ENCODE peak calls at places on chromosomes 4 and X, in five cellular contexts. One of them, this sample, is unnamed.

GRCh38 chr4:76585897-76586360 is 150.9 kb downstream of the SHROOM3 start:
- DNase-seq in mesenchymal stem cell: peak
- DNase-seq in H9: peak
- DNase-seq in trophoblast cell: peak
- DNase-seq in H1: peak
- DNase-seq in this sample: peak

GRCh38 chrX:69139516-69139915 is 25.7 kb downstream of the PJA1 start:
- DNase-seq in mesenchymal stem cell: no peak
- DNase-seq in H9: no peak
- DNase-seq in trophoblast cell: no peak
- DNase-seq in H1: no peak
- DNase-seq in this sample: no peak

GRCh38 chr4:146389561-146389960 is 132.2 kb downstream of the SLC10A7 start:
- DNase-seq in mesenchymal stem cell: no peak
- DNase-seq in H9: no peak
- DNase-seq in trophoblast cell: peak
- DNase-seq in H1: no peak
- DNase-seq in this sample: peak

GRCh38 chr4:83369825-83370639 is 35.4 kb upstream of the HPSE start:
- DNase-seq in mesenchymal stem cell: peak
- DNase-seq in H9: no peak
- DNase-seq in trophoblast cell: no peak
- DNase-seq in H1: no peak
- DNase-seq in this sample: peak

GRCh38 chrX:140767646-140768045 is 58.1 kb downstream of the LINC00632 start:
- DNase-seq in mesenchymal stem cell: peak
- DNase-seq in H9: no peak
- DNase-seq in trophoblast cell: no peak
- DNase-seq in H1: no peak
- DNase-seq in this sample: peak

GRCh38 chrX:8273451-8273894 is 102.4 kb upstream of the VCX2 start:
- DNase-seq in mesenchymal stem cell: no peak
- DNase-seq in H9: no peak
- DNase-seq in trophoblast cell: peak
- DNase-seq in H1: no peak
- DNase-seq in this sample: peak

GRCh38 chrX:150094375-150094774 is 156.1 kb upstream of the EOLA2 start:
- DNase-seq in mesenchymal stem cell: no peak
- DNase-seq in H9: no peak
- DNase-seq in trophoblast cell: no peak
- DNase-seq in H1: no peak
- DNase-seq in this sample: no peak

GRCh38 chr4:95585016-95585695 is 36.4 kb upstream of the UNC5C start:
- DNase-seq in mesenchymal stem cell: no peak
- DNase-seq in H9: no peak
- DNase-seq in trophoblast cell: no peak
- DNase-seq in H1: no peak
- DNase-seq in this sample: no peak

GRCh38 chr4:147707892-147708672 is 23.8 kb upstream of the ARHGAP10 start:
- DNase-seq in mesenchymal stem cell: peak
- DNase-seq in H9: no peak
- DNase-seq in trophoblast cell: peak
- DNase-seq in H1: no peak
- DNase-seq in this sample: peak

GRCh38 chrX:153645921-153646481 is 1.0 kb upstream of the DUSP9 start:
- DNase-seq in mesenchymal stem cell: no peak
- DNase-seq in H9: no peak
- DNase-seq in trophoblast cell: no peak
- DNase-seq in H1: no peak
- DNase-seq in this sample: no peak

GRCh38 chr4:85953651-85954018 is 406.2 kb downstream of the MAPK10 start:
- DNase-seq in mesenchymal stem cell: peak
- DNase-seq in H9: no peak
- DNase-seq in trophoblast cell: peak
- DNase-seq in H1: no peak
- DNase-seq in this sample: peak

GRCh38 chr4:135316266-135316779 is 1114.7 kb upstream of the PABPC4L start:
- DNase-seq in mesenchymal stem cell: no peak
- DNase-seq in H9: no peak
- DNase-seq in trophoblast cell: no peak
- DNase-seq in H1: no peak
- DNase-seq in this sample: no peak

GRCh38 chr4:48234575-48234974 is 35.1 kb downstream of the TEC start:
- DNase-seq in mesenchymal stem cell: no peak
- DNase-seq in H9: no peak
- DNase-seq in trophoblast cell: no peak
- DNase-seq in H1: no peak
- DNase-seq in this sample: no peak

GRCh38 chr4:94339779-94340178 is 2.9 kb downstream of the HPGDS start:
- DNase-seq in mesenchymal stem cell: no peak
- DNase-seq in H9: no peak
- DNase-seq in trophoblast cell: no peak
- DNase-seq in H1: no peak
- DNase-seq in this sample: no peak

GRCh38 chrX:138775501-138775900 is 64.0 kb upstream of the FGF13 start:
- DNase-seq in mesenchymal stem cell: peak
- DNase-seq in H9: no peak
- DNase-seq in trophoblast cell: no peak
- DNase-seq in H1: no peak
- DNase-seq in this sample: peak

GRCh38 chr4:4377191-4377590 is 9.7 kb upstream of the NSG1 start:
- DNase-seq in mesenchymal stem cell: no peak
- DNase-seq in H9: no peak
- DNase-seq in trophoblast cell: no peak
- DNase-seq in H1: no peak
- DNase-seq in this sample: no peak

GRCh38 chr4:4377683-4378082 is 9.2 kb upstream of the NSG1 start:
- DNase-seq in mesenchymal stem cell: no peak
- DNase-seq in H9: no peak
- DNase-seq in trophoblast cell: no peak
- DNase-seq in H1: no peak
- DNase-seq in this sample: no peak

GRCh38 chr4:4379540-4380087 is 7.3 kb upstream of the NSG1 start:
- DNase-seq in mesenchymal stem cell: no peak
- DNase-seq in H9: no peak
- DNase-seq in trophoblast cell: no peak
- DNase-seq in H1: no peak
- DNase-seq in this sample: no peak

GRCh38 chr4:4374388-4375098 is 12.4 kb upstream of the NSG1 start:
- DNase-seq in mesenchymal stem cell: no peak
- DNase-seq in H9: no peak
- DNase-seq in trophoblast cell: no peak
- DNase-seq in H1: no peak
- DNase-seq in this sample: no peak

GRCh38 chr4:4376074-4376473 is 10.8 kb upstream of the NSG1 start:
- DNase-seq in mesenchymal stem cell: no peak
- DNase-seq in H9: no peak
- DNase-seq in trophoblast cell: no peak
- DNase-seq in H1: no peak
- DNase-seq in this sample: no peak
- H2AK5ac ChIP-seq in mesenchymal stem cell: no peak
- H2AK5ac ChIP-seq in H9: no peak
- H2AK5ac ChIP-seq in trophoblast cell: no peak
- H2AK5ac ChIP-seq in H1: no peak
- H2AK5ac ChIP-seq in this sample: no peak

DNA sequence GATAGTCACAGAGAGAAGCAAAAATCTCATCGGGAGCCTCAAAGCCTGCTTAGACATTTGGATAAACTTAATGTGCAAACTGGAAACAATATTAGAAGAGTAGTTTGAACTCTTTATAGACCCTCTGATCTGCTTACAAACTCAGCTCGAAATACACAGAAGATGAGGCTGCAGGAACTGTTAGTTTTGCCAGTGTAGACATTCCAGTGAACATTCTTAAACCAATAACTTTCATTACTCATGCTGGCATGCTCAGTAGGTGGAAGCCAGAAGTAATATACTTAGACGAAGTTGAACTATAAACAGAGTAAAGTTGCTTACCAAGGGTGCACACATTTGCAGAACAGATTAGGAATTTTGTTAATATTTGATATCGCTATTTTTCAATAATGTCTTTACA is 303.5 kb downstream of the ANKRD50 start:
- DNase-seq in mesenchymal stem cell: no peak
- DNase-seq in H9: no peak
- DNase-seq in trophoblast cell: no peak
- DNase-seq in H1: no peak
- DNase-seq in this sample: no peak
- H2BK5ac ChIP-seq in mesenchymal stem cell: no peak
- H2BK5ac ChIP-seq in H9: no peak
- H2BK5ac ChIP-seq in trophoblast cell: no peak
- H2BK5ac ChIP-seq in H1: no peak
- H2BK5ac ChIP-seq in this sample: no peak

DNA sequence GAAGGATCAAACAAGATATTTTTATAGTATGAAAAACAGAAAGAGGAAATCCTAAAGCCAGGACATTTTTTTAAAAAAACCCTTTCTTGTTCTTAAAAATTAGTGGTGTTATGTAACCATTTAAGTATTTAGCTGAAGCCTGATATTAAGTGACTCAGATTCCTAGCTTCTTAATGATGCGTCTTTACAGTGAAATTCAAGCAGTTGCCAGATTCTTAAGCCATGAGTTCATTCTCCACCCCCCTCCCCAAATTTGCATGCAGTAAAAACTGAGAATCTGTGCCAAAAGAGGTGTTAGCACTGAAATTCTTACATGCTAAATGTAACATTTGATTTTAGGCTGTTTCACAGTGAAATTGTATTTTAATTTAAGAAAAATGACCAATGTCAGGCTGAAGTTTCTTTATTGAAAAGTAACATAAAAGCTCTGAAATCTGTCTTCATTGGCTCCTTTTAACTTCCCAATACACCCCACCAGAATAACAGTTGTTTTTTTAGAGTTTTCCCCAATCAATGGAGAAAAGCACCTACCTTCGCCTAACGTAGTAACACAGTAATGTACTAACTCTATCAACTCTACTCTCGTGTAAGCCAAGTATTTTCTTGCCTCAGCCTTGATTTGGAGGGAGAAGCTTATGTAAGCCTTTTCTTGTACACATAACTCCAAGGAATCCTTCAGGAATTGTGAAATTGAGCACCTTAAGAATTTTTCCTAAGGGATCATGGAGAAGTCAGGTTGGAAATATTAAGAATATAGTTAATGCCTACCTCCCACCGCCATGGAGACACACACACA is 181.0 kb downstream of the RAPGEF2 start:
- DNase-seq in mesenchymal stem cell: peak
- DNase-seq in H9: no peak
- DNase-seq in trophoblast cell: no peak
- DNase-seq in H1: peak
- DNase-seq in this sample: peak
- H2AK5ac ChIP-seq in mesenchymal stem cell: peak
- H2AK5ac ChIP-seq in H9: no peak
- H2AK5ac ChIP-seq in trophoblast cell: no peak
- H2AK5ac ChIP-seq in H1: no peak
- H2AK5ac ChIP-seq in this sample: no peak

GRCh38 chr4:105147226-105148151 is 813 bp downstream of the TET2 start:
- DNase-seq in mesenchymal stem cell: peak
- DNase-seq in H9: peak
- DNase-seq in trophoblast cell: no peak
- DNase-seq in H1: no peak
- DNase-seq in this sample: peak
- H2BK5ac ChIP-seq in mesenchymal stem cell: no peak
- H2BK5ac ChIP-seq in H9: no peak
- H2BK5ac ChIP-seq in trophoblast cell: peak
- H2BK5ac ChIP-seq in H1: no peak
- H2BK5ac ChIP-seq in this sample: no peak

DNA sequence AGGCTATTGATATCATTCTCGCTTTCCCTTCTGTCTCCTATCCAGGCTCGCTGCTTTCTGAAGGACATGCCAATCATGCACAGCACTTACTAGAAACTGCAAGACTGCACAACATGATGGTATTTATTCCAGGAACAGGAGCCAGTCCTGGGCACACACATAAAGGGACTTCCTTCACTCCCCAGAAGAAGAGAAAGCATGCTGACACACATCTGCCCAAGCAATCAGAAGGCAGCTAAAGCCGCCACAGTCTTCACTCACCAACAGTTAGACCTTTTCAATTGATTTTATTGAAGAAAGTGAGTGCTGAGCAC is 137.7 kb downstream of the SLC7A11 start:
- DNase-seq in mesenchymal stem cell: no peak
- DNase-seq in H9: no peak
- DNase-seq in trophoblast cell: no peak
- DNase-seq in H1: no peak
- DNase-seq in this sample: no peak
- H2AK5ac ChIP-seq in mesenchymal stem cell: no peak
- H2AK5ac ChIP-seq in H9: no peak
- H2AK5ac ChIP-seq in trophoblast cell: no peak
- H2AK5ac ChIP-seq in H1: no peak
- H2AK5ac ChIP-seq in this sample: no peak

GRCh38 chr4:2996437-2996836 is 33.1 kb downstream of the GRK4 start:
- DNase-seq in mesenchymal stem cell: no peak
- DNase-seq in H9: no peak
- DNase-seq in trophoblast cell: no peak
- DNase-seq in H1: no peak
- DNase-seq in this sample: no peak

GRCh38 chr4:2995546-2996265 is 32.3 kb downstream of the GRK4 start:
- DNase-seq in mesenchymal stem cell: no peak
- DNase-seq in H9: no peak
- DNase-seq in trophoblast cell: no peak
- DNase-seq in H1: no peak
- DNase-seq in this sample: no peak

GRCh38 chr4:2994917-2995316 is 31.5 kb downstream of the GRK4 start:
- DNase-seq in mesenchymal stem cell: no peak
- DNase-seq in H9: no peak
- DNase-seq in trophoblast cell: no peak
- DNase-seq in H1: no peak
- DNase-seq in this sample: no peak

DNA sequence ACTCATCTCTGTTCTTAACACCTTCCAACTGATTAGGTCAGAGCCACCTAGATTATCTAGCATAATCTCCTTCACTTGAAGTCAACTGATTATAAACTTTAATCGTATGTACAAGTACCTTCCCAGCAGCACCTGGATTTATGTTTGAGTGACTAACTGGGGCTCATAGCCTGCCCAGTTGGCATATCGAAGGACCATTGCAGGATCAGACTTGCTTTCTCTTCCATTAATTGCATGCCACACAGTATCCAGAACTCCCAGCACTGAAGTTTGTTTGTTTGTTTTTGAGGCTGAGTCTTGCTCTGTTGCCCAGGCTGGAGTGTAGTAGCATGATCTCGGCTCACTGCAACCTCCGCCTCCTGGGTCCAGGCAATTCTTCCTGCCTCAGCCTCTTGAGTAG is 27.9 kb downstream of the GRK4 start:
- DNase-seq in mesenchymal stem cell: no peak
- DNase-seq in H9: no peak
- DNase-seq in trophoblast cell: no peak
- DNase-seq in H1: no peak
- DNase-seq in this sample: no peak
- H2BK5ac ChIP-seq in mesenchymal stem cell: no peak
- H2BK5ac ChIP-seq in H9: no peak
- H2BK5ac ChIP-seq in trophoblast cell: no peak
- H2BK5ac ChIP-seq in H1: no peak
- H2BK5ac ChIP-seq in this sample: no peak

GRCh38 chr4:1345905-1346780 is 865 bp upstream of the UVSSA start:
- DNase-seq in mesenchymal stem cell: peak
- DNase-seq in H9: peak
- DNase-seq in trophoblast cell: peak
- DNase-seq in H1: no peak
- DNase-seq in this sample: peak
- H2AK5ac ChIP-seq in mesenchymal stem cell: no peak
- H2AK5ac ChIP-seq in H9: no peak
- H2AK5ac ChIP-seq in trophoblast cell: peak
- H2AK5ac ChIP-seq in H1: no peak
- H2AK5ac ChIP-seq in this sample: no peak

This sample was measured in mesendoderm.